ENCODE peak calls at places on chromosomes 13 and 19, in ten cellular contexts. N is stimulated activated naive CD8-positive, alpha-beta T cell treated with anti-CD3 and anti-CD28 coated beads, Interleukin-15, amount 100 ng/mL, for 72 hours; Z is body of pancreas; W is pancreas; I is effector memory CD8-positive, alpha-beta T cell; K is gastrocnemius medialis; V is upper lobe of right lung; J is activated T-helper 17 cell treated with anti-CD3 and anti-CD28 coated beads, Interleukin-2, amount 50 U/mL, for 72 hours; X is lung; Y is left ventricle myocardium superior. C is an unnamed sample.

GRCh38 chr13:73394066-73394465 is 335.3 kb downstream of the KLF5 start:
- ATAC-seq in X (no peak), N (no peak), K (no peak), J (no peak), V (no peak), Z (no peak), W (no peak), I (no peak), Y (no peak), C (no peak)

GRCh38 chr13:52695856-52696255 is 43.2 kb downstream of the SUGT1 start:
- ATAC-seq in J (peak; percentile 95), Z (no peak), K (no peak), Y (no peak), I (no peak), N (peak; percentile 98), W (no peak), V (peak; percentile 51), X (no peak), C (no peak)

GRCh38 chr13:51620165-51620983 is 36.1 kb downstream of the WDFY2 start:
- ATAC-seq in I (no peak), V (peak; percentile 65), W (peak; percentile 19), Y (peak; percentile 62), J (no peak), N (no peak), Z (no peak), X (no peak), K (peak; percentile 36), C (no peak)

GRCh38 chr19:21604351-21604926 is 99.0 kb downstream of the ZNF429 start:
- ATAC-seq in K (peak; percentile 44), N (peak; percentile 71), Y (peak; percentile 72), I (peak; percentile 69), X (peak; percentile 55), W (peak; percentile 60), V (peak; percentile 66), Z (peak; percentile 66), J (peak; percentile 42), C (no peak)

GRCh38 chr13:68368922-68369321 is 1138.8 kb upstream of the PCDH9 start:
- ATAC-seq in N (no peak), W (no peak), J (no peak), X (no peak), V (no peak), I (no peak), Z (no peak), K (no peak), Y (no peak), C (no peak)

GRCh38 chr19:5447700-5448311 is 7.4 kb upstream of the ZNRF4 start:
- ATAC-seq in W (no peak), Y (no peak), X (no peak), N (no peak), I (no peak), K (no peak), J (no peak), Z (no peak), V (no peak), C (no peak)

GRCh38 chr19:6141217-6141616 is 5.8 kb downstream of the ACSBG2 start:
- ATAC-seq in Z (no peak), N (no peak), Y (no peak), W (no peak), V (no peak), K (no peak), I (no peak), J (no peak), X (no peak), C (no peak)

GRCh38 chr19:9913237-9914000 is 22.9 kb downstream of the OLFM2 start:
- ATAC-seq in K (no peak), J (no peak), Z (peak; percentile 25), N (peak; percentile 16), V (peak; percentile 5), Y (peak; percentile 19), X (no peak), W (peak; percentile 31), I (no peak), C (peak; percentile 35)

GRCh38 chr19:1453525-1454371 is 3.8 kb downstream of the APC2 start:
- ATAC-seq in X (no peak), K (no peak), Z (peak; percentile 30), V (no peak), J (no peak), N (no peak), Y (peak; percentile 41), W (peak; percentile 28), I (no peak), C (no peak)

GRCh38 chr19:32598022-32598421 is 17.0 kb downstream of the PDCD5 start:
- ATAC-seq in X (no peak), Z (no peak), Y (no peak), J (no peak), K (no peak), V (no peak), N (no peak), W (no peak), I (no peak), C (no peak)

GRCh38 chr19:45613926-45614725 is 12.1 kb upstream of the GPR4 start:
- ATAC-seq in J (peak; percentile 93), Z (no peak), V (peak; percentile 75), I (peak; percentile 71), Y (peak; percentile 19), K (peak; percentile 31), N (peak; percentile 95), W (no peak), X (no peak), C (peak; percentile 91)

GRCh38 chr13:74889321-74889720 is 592.6 kb downstream of the TBC1D4 start:
- ATAC-seq in K (no peak), N (no peak), X (no peak), I (no peak), Z (no peak), W (no peak), Y (no peak), V (no peak), J (no peak), C (no peak)

GRCh38 chr13:71659427-71659826 is 207.6 kb downstream of the DACH1 start:
- ATAC-seq in I (no peak), J (no peak), N (no peak), V (no peak), K (no peak), W (no peak), X (no peak), Z (no peak), Y (no peak), C (no peak)

GRCh38 chr19:51136891-51137551 is 5.1 kb upstream of the SIGLEC7 start:
- ATAC-seq in Y (peak; percentile 35), Z (no peak), N (peak; percentile 13), J (peak; percentile 58), X (peak; percentile 37), I (no peak), V (peak; percentile 74), W (peak; percentile 55), K (peak; percentile 24), C (peak; percentile 63)

GRCh38 chr19:15292847-15293582 is 39.3 kb downstream of the BRD4 start:
- ATAC-seq in W (peak; percentile 52), Y (peak; percentile 57), I (peak; percentile 30), J (peak; percentile 9), Z (peak; percentile 26), K (peak; percentile 63), V (no peak), N (peak; percentile 32), X (no peak), C (no peak)

GRCh38 chr13:66665991-66666390 is 564.1 kb downstream of the PCDH9 start:
- ATAC-seq in N (no peak), Z (no peak), V (no peak), X (no peak), I (no peak), K (no peak), J (no peak), Y (peak; percentile 50), W (no peak), C (no peak)

GRCh38 chr13:37295573-37295972 is 190.1 kb upstream of the CSNK1A1L start:
- ATAC-seq in N (no peak), V (no peak), Z (no peak), K (no peak), W (no peak), I (no peak), Y (peak; percentile 76), X (no peak), J (no peak), C (no peak)

GRCh38 chr19:42514449-42514848 is 13.8 kb downstream of the CEACAM1 start:
- ATAC-seq in N (no peak), W (no peak), V (no peak), I (no peak), K (no peak), Z (no peak), X (no peak), J (peak; percentile 76), Y (no peak), C (no peak)

GRCh38 chr19:11446271-11446651 is 10.8 kb downstream of the PRKCSH start:
- ATAC-seq in V (no peak), N (no peak), X (no peak), J (no peak), I (no peak), Y (no peak), W (peak; percentile 15), Z (no peak), K (no peak), C (no peak)

GRCh38 chr19:16244091-16244490 is 46.4 kb downstream of the AP1M1 start:
- ATAC-seq in N (peak; percentile 78), Y (no peak), K (no peak), V (no peak), I (no peak), Z (no peak), X (no peak), W (no peak), J (no peak), C (no peak)

GRCh38 chr13:46165485-46166220 is 16.3 kb downstream of the LCP1 start:
- ATAC-seq in Z (no peak), X (no peak), Y (no peak), K (no peak), W (no peak), J (peak; percentile 75), V (no peak), N (peak; percentile 86), I (peak; percentile 63), C (peak; percentile 90)

GRCh38 chr13:57988276-57988675 is 356.7 kb downstream of the PCDH17 start:
- ATAC-seq in I (no peak), N (no peak), Z (no peak), V (no peak), W (no peak), J (no peak), Y (no peak), K (no peak), X (no peak), C (no peak)

GRCh38 chr13:40409278-40409677 is 257.2 kb downstream of the FOXO1 start:
- ATAC-seq in N (no peak), I (no peak), V (no peak), K (peak; percentile 88), X (no peak), J (no peak), Z (no peak), W (no peak), Y (no peak), C (no peak)

GRCh38 chr13:27601208-27601607 is 19.1 kb downstream of the LNX2 start:
- ATAC-seq in I (no peak), Z (no peak), K (no peak), J (no peak), V (no peak), N (no peak), X (no peak), Y (no peak), W (no peak), C (no peak)

GRCh38 chr13:29817604-29818378 is 32.6 kb downstream of the UBL3 start:
- ATAC-seq in V (peak; percentile 50), W (peak; percentile 57), J (peak; percentile 63), Z (no peak), K (peak; percentile 69), N (no peak), Y (peak; percentile 27), I (peak; percentile 32), X (no peak), C (peak; percentile 99)

GRCh38 chr19:10820173-10820572 is 15.8 kb downstream of the TMED1 start:
- ATAC-seq in K (no peak), I (no peak), Z (no peak), N (peak; percentile 35), Y (no peak), J (peak; percentile 56), W (peak; percentile 37), V (peak; percentile 6), X (no peak), C (peak; percentile 48)

GRCh38 chr13:41587490-41587889 is 130.1 kb downstream of the RGCC start:
- ATAC-seq in V (no peak), Z (no peak), Y (no peak), J (no peak), X (no peak), N (no peak), I (no peak), K (no peak), W (no peak), C (no peak)

GRCh38 chr19:10687518-10688288 is 13.5 kb upstream of the QTRT1 start:
- ATAC-seq in I (no peak), K (no peak), Y (no peak), J (no peak), V (no peak), W (no peak), Z (no peak), X (no peak), N (no peak), C (no peak)